ENCODE peak calls at places on chromosomes 1 and 21, in ten cellular contexts. N is stimulated activated CD8-positive, alpha-beta memory T cell treated with anti-CD3 and anti-CD28 coated beads, Interleukin-4, amount 100 ng/mL, for 4 hours; J is GM23248; F is fibroblast of gingiva; Y is mammary epithelial cell; S is HFFc6; K is CD4-positive, alpha-beta T cell; T is GM18507; G is activated T-cell treated with anti-CD3 and anti-CD28 coated beads for 1 hour; U is ureter. Q is an unnamed sample.

GRCh38 chr1:237888143-237888542 is 2.6 kb downstream of the ZP4 start:
- DNase-seq in N (no peak), J (no peak), F (no peak), Y (peak; percentile 90), S (no peak), K (no peak), T (no peak), G (no peak), U (no peak), Q (no peak)

GRCh38 chr1:46011121-46011695 is 121.2 kb downstream of the PIK3R3 start:
- DNase-seq in N (no peak), J (no peak), F (no peak), Y (no peak), S (no peak), K (no peak), T (no peak), G (no peak), U (no peak), Q (no peak)

GRCh38 chr1:114339379-114339778 is 171.6 kb downstream of the TRIM33 start:
- DNase-seq in N (no peak), J (no peak), F (no peak), Y (no peak), S (no peak), K (no peak), T (no peak), G (no peak), U (no peak), Q (no peak)

GRCh38 chr1:220818421-220819173 is 31.9 kb downstream of the MTARC1 start:
- DNase-seq in N (no peak), J (peak; percentile 94), F (peak; percentile 88), Y (no peak), S (peak; percentile 95), K (no peak), T (no peak), G (no peak), U (no peak), Q (no peak)

GRCh38 chr1:220028496-220028895 is 17.8 kb downstream of the EPRS1 start:
- DNase-seq in N (no peak), J (no peak), F (no peak), Y (no peak), S (no peak), K (no peak), T (no peak), G (no peak), U (no peak), Q (no peak)

GRCh38 chr21:45336870-45337269 is 49.2 kb upstream of the POFUT2 start:
- DNase-seq in N (no peak), J (no peak), F (no peak), Y (no peak), S (no peak), K (no peak), T (no peak), G (no peak), U (no peak), Q (no peak)

GRCh38 chr21:46179708-46180078 is 4.6 kb downstream of the SPATC1L start:
- DNase-seq in N (no peak), J (no peak), F (no peak), Y (no peak), S (no peak), K (no peak), T (no peak), G (no peak), U (no peak), Q (no peak)

GRCh38 chr1:7432102-7432895 is 338.8 kb upstream of the VAMP3 start:
- DNase-seq in N (no peak), J (no peak), F (no peak), Y (no peak), S (no peak), K (no peak), T (no peak), G (no peak), U (no peak), Q (no peak)

GRCh38 chr1:234758851-234759250 is 148.9 kb upstream of the IRF2BP2 start:
- DNase-seq in N (no peak), J (no peak), F (no peak), Y (no peak), S (no peak), K (no peak), T (no peak), G (no peak), U (no peak), Q (no peak)

GRCh38 chr1:45843474-45843905 is 40.1 kb downstream of the MAST2 start:
- DNase-seq in N (no peak), J (peak; percentile 56), F (peak; percentile 50), Y (no peak), S (no peak), K (no peak), T (no peak), G (no peak), U (no peak), Q (no peak)

GRCh38 chr1:222167111-222167510 is 380.8 kb downstream of the HHIPL2 start:
- DNase-seq in N (no peak), J (peak; percentile 98), F (peak; percentile 77), Y (peak; percentile 100), S (peak; percentile 90), K (no peak), T (no peak), G (no peak), U (no peak), Q (peak; percentile 55)

GRCh38 chr1:111045033-111045722 is 81.5 kb upstream of the LRIF1 start:
- DNase-seq in N (no peak), J (peak; percentile 44), F (peak; percentile 50), Y (no peak), S (no peak), K (no peak), T (no peak), G (no peak), U (no peak), Q (no peak)

GRCh38 chr1:35560256-35561225 is 2.9 kb downstream of the NCDN start:
- DNase-seq in N (no peak), J (peak; percentile 36), F (peak; percentile 74), Y (no peak), S (no peak), K (no peak), T (no peak), G (no peak), U (no peak), Q (peak; percentile 85)

GRCh38 chr1:116433283-116434257 is 60.5 kb downstream of the ATP1A1 start:
- DNase-seq in N (no peak), J (peak; percentile 44), F (peak; percentile 51), Y (peak; percentile 94), S (peak; percentile 46), K (no peak), T (no peak), G (no peak), U (no peak), Q (peak; percentile 89)

GRCh38 chr1:8373547-8374270 is 55.8 kb downstream of the SLC45A1 start:
- DNase-seq in N (no peak), J (peak; percentile 95), F (peak; percentile 82), Y (peak; percentile 63), S (peak; percentile 85), K (no peak), T (no peak), G (no peak), U (peak; percentile 80), Q (peak; percentile 65)

GRCh38 chr1:26516987-26517765 is 12.4 kb upstream of the RPS6KA1 start:
- DNase-seq in N (no peak), J (no peak), F (no peak), Y (no peak), S (no peak), K (no peak), T (no peak), G (no peak), U (no peak), Q (no peak)

GRCh38 chr1:229452956-229453801 is 19.3 kb upstream of the ACTA1 start:
- DNase-seq in N (no peak), J (peak; percentile 25), F (peak; percentile 28), Y (no peak), S (peak; percentile 29), K (no peak), T (no peak), G (no peak), U (no peak), Q (no peak)

GRCh38 chr1:62294211-62294610 is 25.0 kb downstream of the KANK4 start:
- DNase-seq in N (no peak), J (peak; percentile 29), F (no peak), Y (no peak), S (no peak), K (no peak), T (no peak), G (no peak), U (no peak), Q (no peak)

GRCh38 chr1:228647523-228648444 is 87.5 kb upstream of the RHOU start:
- DNase-seq in N (no peak), J (peak; percentile 69), F (peak; percentile 32), Y (peak; percentile 66), S (peak; percentile 36), K (peak; percentile 37), T (no peak), G (no peak), U (peak; percentile 67), Q (peak; percentile 51)

GRCh38 chr1:107450899-107451664 is 310.2 kb downstream of the NTNG1 start:
- DNase-seq in N (no peak), J (no peak), F (no peak), Y (no peak), S (no peak), K (no peak), T (no peak), G (no peak), U (no peak), Q (no peak)

GRCh38 chr1:205920159-205920558 is 23.1 kb downstream of the SLC26A9 start:
- DNase-seq in N (no peak), J (peak; percentile 34), F (peak; percentile 39), Y (no peak), S (no peak), K (no peak), T (no peak), G (no peak), U (no peak), Q (no peak)

GRCh38 chr1:178690496-178690895 is 34.5 kb upstream of the RALGPS2 start:
- DNase-seq in N (no peak), J (no peak), F (no peak), Y (no peak), S (no peak), K (no peak), T (no peak), G (no peak), U (no peak), Q (no peak)

GRCh38 chr1:3614755-3615742 is 3.7 kb upstream of the MEGF6 start:
- DNase-seq in N (no peak), J (peak; percentile 55), F (no peak), Y (no peak), S (no peak), K (no peak), T (no peak), G (no peak), U (no peak), Q (no peak)

GRCh38 chr21:16969636-16970035 is 543.2 kb upstream of the CXADR start:
- DNase-seq in N (no peak), J (no peak), F (no peak), Y (no peak), S (no peak), K (no peak), T (no peak), G (no peak), U (no peak), Q (no peak)

GRCh38 chr1:248821641-248822040 is 4.1 kb downstream of the SH3BP5L start:
- DNase-seq in N (no peak), J (no peak), F (no peak), Y (no peak), S (no peak), K (no peak), T (no peak), G (no peak), U (peak; percentile 37), Q (no peak)

GRCh38 chr1:55046871-55047270 is 7.5 kb downstream of the PCSK9 start:
- DNase-seq in N (no peak), J (no peak), F (no peak), Y (no peak), S (no peak), K (no peak), T (no peak), G (no peak), U (no peak), Q (no peak)

GRCh38 chr21:33975548-33976081 is 60.0 kb upstream of the ATP5PO start:
- DNase-seq in N (peak; percentile 62), J (peak; percentile 74), F (no peak), Y (peak; percentile 74), S (peak; percentile 58), K (peak; percentile 51), T (peak; percentile 64), G (peak; percentile 25), U (no peak), Q (no peak)

GRCh38 chr1:240765732-240766363 is 153.9 kb upstream of the GREM2 start:
- DNase-seq in N (no peak), J (peak; percentile 51), F (peak; percentile 47), Y (no peak), S (peak; percentile 78), K (no peak), T (no peak), G (no peak), U (no peak), Q (no peak)

Q was measured in left lobe of liver.